ENCODE peak calls at places on chromosomes 16 and 17, in eight cellular contexts. R is midbrain; I is Daoy; J is cardiac fibroblast; F is activated CD4-positive, alpha-beta T cell treated with anti-CD3 and anti-CD28 coated beads, Interleukin-2, amount 10 ng/mL, durations not matched to agents 24 days and 14 days; V is iPS DF 6.9; C is COR-L47; G is stimulated activated CD8-positive, alpha-beta memory T cell treated with anti-CD3 and anti-CD28 coated beads, Interleukin-15, amount 100 ng/mL, for 24 hours. L is an unnamed sample.

GRCh38 chr17:37698132-37698615 is 46.7 kb downstream of the HNF1B start:
- DNase-seq in V (no peak), I (peak; percentile 62), C (no peak), G (no peak), J (peak; percentile 46), F (peak; percentile 63), R (no peak), L (no peak)

GRCh38 chr16:81703177-81704155 is 75.6 kb upstream of the PLCG2 start:
- DNase-seq in J (peak; percentile 90), V (no peak), G (no peak), C (no peak), F (no peak), R (no peak), I (peak; percentile 83), L (no peak)

GRCh38 chr16:81616321-81617020 is 162.6 kb upstream of the PLCG2 start:
- DNase-seq in F (peak; percentile 92), R (peak; percentile 31), V (no peak), J (peak; percentile 52), I (no peak), C (no peak), G (peak; percentile 26), L (peak; percentile 65)

GRCh38 chr17:57587201-57587870 is 157.8 kb downstream of the CCDC182 start:
- DNase-seq in J (no peak), G (no peak), V (no peak), I (no peak), F (no peak), R (no peak), C (no peak), L (no peak)

GRCh38 chr17:9240659-9241370 is 219.5 kb downstream of the NTN1 start:
- DNase-seq in C (no peak), G (no peak), R (peak; percentile 65), J (peak; percentile 55), I (peak; percentile 44), F (no peak), V (no peak), L (no peak)

GRCh38 chr17:42361781-42362186 is 26.5 kb downstream of the STAT3 start:
- DNase-seq in J (no peak), V (no peak), F (peak; percentile 76), C (peak; percentile 12), G (no peak), I (no peak), R (no peak), L (no peak)

GRCh38 chr17:75173526-75173925 is 9.2 kb downstream of the SUMO2 start:
- DNase-seq in G (no peak), J (no peak), C (no peak), F (no peak), R (no peak), I (no peak), V (no peak), L (no peak)

GRCh38 chr17:75707096-75707720 is 14.1 kb upstream of the ITGB4 start:
- DNase-seq in R (no peak), G (no peak), V (no peak), C (no peak), J (peak; percentile 72), I (peak; percentile 93), F (no peak), L (no peak)

GRCh38 chr16:30984669-30985400 is at the start of gene HSD3B7:
- DNase-seq in R (peak; percentile 73), G (peak; percentile 83), J (peak; percentile 82), I (peak; percentile 76), C (peak; percentile 46), V (peak; percentile 79), F (peak; percentile 96), L (peak; percentile 78)

L was measured in GM18507.